ENCODE peak calls at places on chromosomes 5 and 9, in ten cellular contexts. Y is foreskin fibroblast, V is IMR-90, G is pancreas, U is endothelial cell, M is lower lobe of right lung, X is omental fat pad, O is breast epithelium, A is chondrocyte, J is H1. Q is an unnamed sample.

GRCh38 chr5:158877706-158878105 is 222.0 kb downstream of the EBF1 start:
- DNase-seq in M (no peak), O (no peak), G (no peak), A (no peak), J (no peak), X (no peak), U (no peak), Y (no peak), V (no peak), Q (no peak)

GRCh38 chr9:91483189-91483691 is 59.6 kb upstream of the NFIL3 start:
- DNase-seq in V (peak), J (no peak), M (no peak), X (no peak), Y (no peak), O (no peak), U (no peak), A (no peak), G (no peak), Q (no peak)

GRCh38 chr9:91378695-91379127 is 17.0 kb upstream of the AUH start:
- DNase-seq in V (peak), A (no peak), M (no peak), Y (peak), U (no peak), X (no peak), O (no peak), G (no peak), J (no peak), Q (no peak)

GRCh38 chr5:35303152-35303551 is 72.9 kb upstream of the PRLR start:
- DNase-seq in U (no peak), V (no peak), O (no peak), M (no peak), X (no peak), G (no peak), J (no peak), A (no peak), Y (no peak), Q (no peak)

GRCh38 chr9:76114144-76114543 is 223.7 kb downstream of the PCSK5 start:
- DNase-seq in Y (peak), U (no peak), G (no peak), O (no peak), X (no peak), V (peak), A (no peak), M (no peak), J (no peak), Q (no peak)

GRCh38 chr9:137688261-137688660 is 69.5 kb downstream of the EHMT1 start:
- DNase-seq in X (no peak), O (no peak), J (no peak), U (no peak), V (no peak), G (no peak), M (no peak), Y (no peak), A (peak), Q (no peak)

GRCh38 chr9:96513622-96514021 is 63.7 kb downstream of the HABP4 start:
- DNase-seq in O (no peak), G (no peak), U (no peak), Y (peak), X (no peak), V (peak), J (no peak), A (no peak), M (no peak), Q (no peak)

GRCh38 chr5:95631991-95632675 is 12.2 kb downstream of the GPR150 start:
- DNase-seq in V (peak), A (no peak), J (no peak), G (no peak), O (no peak), M (no peak), X (no peak), U (no peak), Y (peak), Q (peak)

GRCh38 chr9:114112778-114113585 is 13.9 kb upstream of the KIF12 start:
- DNase-seq in X (peak), G (peak), J (no peak), V (peak), M (peak), U (no peak), O (peak), A (no peak), Y (peak), Q (no peak)

GRCh38 chr5:73948289-73948688 is 322.3 kb downstream of the ARHGEF28 start:
- DNase-seq in U (no peak), O (no peak), A (no peak), M (no peak), G (no peak), X (no peak), J (no peak), V (no peak), Y (no peak), Q (no peak)

GRCh38 chr5:112870976-112871375 is 9.9 kb downstream of the SRP19 start:
- DNase-seq in V (no peak), X (no peak), U (no peak), J (no peak), O (no peak), A (no peak), M (no peak), G (no peak), Y (no peak), Q (no peak)

GRCh38 chr5:149405550-149406202 is 26.6 kb upstream of the IL17B start:
- DNase-seq in M (no peak), U (no peak), Y (no peak), X (no peak), G (no peak), A (no peak), O (peak), J (no peak), V (no peak), Q (no peak)

GRCh38 chr5:96243203-96243602 is 189.8 kb downstream of the PCSK1 start:
- DNase-seq in O (no peak), A (no peak), X (no peak), J (no peak), V (peak), U (no peak), G (no peak), M (no peak), Y (no peak), Q (no peak)

GRCh38 chr5:44646016-44646415 is 162.7 kb upstream of the MRPS30 start:
- DNase-seq in Y (no peak), A (no peak), M (no peak), V (no peak), O (no peak), X (no peak), U (no peak), G (no peak), J (no peak), Q (no peak)

GRCh38 chr9:124941689-124942561 is 1.0 kb upstream of the GOLGA1 start:
- DNase-seq in G (peak), A (no peak), O (peak), Y (no peak), J (peak), M (peak), X (no peak), V (peak), U (peak), Q (peak)

GRCh38 chr5:32071351-32071944 is 102.7 kb downstream of the GOLPH3 start:
- DNase-seq in V (no peak), G (no peak), A (no peak), Y (no peak), X (no peak), U (no peak), J (no peak), M (no peak), O (no peak), Q (no peak)

GRCh38 chr9:7336356-7337075 is 463.1 kb downstream of the DMAC1 start:
- DNase-seq in O (no peak), A (no peak), G (no peak), M (no peak), J (no peak), U (no peak), Y (no peak), X (no peak), V (peak), Q (no peak)

GRCh38 chr9:88460583-88461332 is 72.5 kb downstream of the SPIN1 start:
- DNase-seq in V (no peak), Y (no peak), M (no peak), U (no peak), A (no peak), X (no peak), O (no peak), G (no peak), J (no peak), Q (no peak)

GRCh38 chr5:13745508-13745907 is 199.0 kb downstream of the DNAH5 start:
- DNase-seq in X (no peak), O (no peak), J (no peak), U (no peak), M (no peak), A (no peak), Y (peak), V (peak), G (no peak), Q (no peak)

GRCh38 chr5:145937432-145938250 is 1.3 kb downstream of the SH3RF2 start:
- DNase-seq in X (no peak), G (peak), Y (no peak), J (peak), O (no peak), A (no peak), M (no peak), U (no peak), V (peak), Q (no peak)

GRCh38 chr9:81823672-81824554 is 104.3 kb upstream of the SPATA31D4 start:
- DNase-seq in A (no peak), V (no peak), Y (no peak), G (no peak), M (no peak), X (no peak), O (no peak), J (no peak), U (no peak), Q (no peak)

GRCh38 chr5:135012951-135013391 is 21.1 kb downstream of the PITX1 start:
- DNase-seq in J (no peak), G (no peak), Y (no peak), O (peak), A (no peak), X (no peak), U (no peak), V (no peak), M (peak), Q (no peak)

GRCh38 chr9:32526042-32526706 is at the start of gene RIGI:
- DNase-seq in G (peak), O (peak), A (peak), X (peak), J (peak), V (peak), Y (peak), U (peak), M (peak), Q (peak)

GRCh38 chr9:123378956-123379660 is 23.1 kb downstream of the CRB2 start:
- DNase-seq in Y (no peak), V (no peak), X (no peak), A (no peak), U (no peak), M (no peak), G (no peak), O (no peak), J (no peak), Q (no peak)

GRCh38 chr9:116155700-116156045 is 2.1 kb downstream of the PAPPA start:
- DNase-seq in V (peak), G (no peak), O (no peak), U (no peak), X (no peak), Y (no peak), J (no peak), M (no peak), A (no peak), Q (no peak)

GRCh38 chr9:124264812-124265211 is 7.1 kb downstream of the NEK6 start:
- DNase-seq in V (peak), Y (peak), A (no peak), O (no peak), U (no peak), J (no peak), M (no peak), X (no peak), G (no peak), Q (no peak)

GRCh38 chr9:113535756-113536155 is 72.2 kb downstream of the RGS3 start:
- DNase-seq in M (no peak), U (no peak), J (no peak), O (no peak), A (no peak), V (no peak), X (no peak), Y (no peak), G (no peak), Q (no peak)

GRCh38 chr5:96434201-96434645 is 1.2 kb upstream of the PCSK1 start:
- DNase-seq in Y (peak), U (peak), M (peak), O (peak), V (peak), G (peak), X (peak), J (peak), A (no peak), Q (no peak)

GRCh38 chr5:94577466-94578245 is 40.7 kb downstream of the KIAA0825 start:
- DNase-seq in U (no peak), J (no peak), M (no peak), X (no peak), O (no peak), A (no peak), V (no peak), Y (no peak), G (no peak), Q (no peak)

GRCh38 chr5:140358738-140359310 is 1.2 kb upstream of the SLC4A9 start:
- DNase-seq in V (peak), U (peak), O (no peak), G (no peak), X (no peak), J (no peak), A (peak), Y (peak), M (no peak), Q (no peak)

GRCh38 chr5:1256776-1257175 is 31.6 kb downstream of the SLC6A18 start:
- DNase-seq in O (no peak), V (no peak), J (no peak), U (no peak), M (no peak), Y (no peak), G (no peak), X (no peak), A (no peak), Q (no peak)

GRCh38 chr5:172412724-172413260 is 41.5 kb downstream of the SH3PXD2B start:
- DNase-seq in G (peak), O (peak), Y (peak), V (peak), X (peak), J (no peak), A (no peak), M (peak), U (no peak), Q (no peak)

GRCh38 chr5:35672995-35673394 is 55.3 kb downstream of the SPEF2 start:
- DNase-seq in X (no peak), G (no peak), M (no peak), Y (no peak), U (no peak), V (no peak), A (no peak), O (no peak), J (no peak), Q (no peak)

GRCh38 chr5:154303133-154303532 is 112.6 kb downstream of the GALNT10 start:
- DNase-seq in A (no peak), O (no peak), M (no peak), V (no peak), U (no peak), G (no peak), Y (no peak), J (peak), X (no peak), Q (no peak)
- TF ChIP-seq CTCF in A (no peak), O (no peak), M (no peak), V (no peak), U (no peak), G (no peak), Y (no peak), J (no peak), X (no peak), Q (no peak)

GRCh38 chr9:3180696-3181048 is 336.8 kb upstream of the PUM3 start:
- DNase-seq in X (no peak), M (no peak), U (no peak), V (no peak), Y (no peak), J (no peak), A (no peak), G (no peak), O (no peak), Q (no peak)

GRCh38 chr9:3179716-3180115 is 335.8 kb upstream of the PUM3 start:
- DNase-seq in J (no peak), G (no peak), X (no peak), V (no peak), O (no peak), Y (no peak), U (no peak), A (no peak), M (no peak), Q (no peak)

GRCh38 chr9:3177921-3178320 is 334.0 kb upstream of the PUM3 start:
- DNase-seq in G (no peak), J (no peak), M (no peak), O (no peak), X (no peak), U (no peak), A (no peak), Y (peak), V (no peak), Q (no peak)

GRCh38 chr9:3181049-3181953 is 337.4 kb upstream of the PUM3 start:
- DNase-seq in U (peak), X (no peak), G (peak), V (no peak), A (no peak), O (peak), Y (peak), J (peak), M (peak), Q (no peak)

DNA sequence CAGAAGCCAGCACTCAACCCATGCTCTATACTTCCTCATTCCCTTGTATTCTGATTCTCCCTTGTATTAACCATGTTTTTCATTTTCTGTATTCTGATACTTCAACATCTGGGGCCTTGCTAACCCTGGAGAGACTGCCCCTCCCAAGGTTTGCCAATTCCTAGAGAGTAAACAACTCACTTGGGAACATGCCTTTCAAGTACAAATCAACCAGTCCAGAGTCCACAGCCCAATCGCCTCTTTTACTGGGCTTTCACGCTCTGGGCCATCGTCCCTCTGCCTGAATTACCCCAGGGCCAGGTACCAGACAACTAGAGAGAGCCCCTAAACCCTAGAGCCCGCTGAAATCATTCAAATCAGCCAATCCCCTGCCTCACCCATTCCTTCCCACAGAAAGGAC is 333.5 kb upstream of the PUM3 start:
- DNase-seq in U (no peak), X (no peak), Y (no peak), O (no peak), J (no peak), V (no peak), A (no peak), G (no peak), M (no peak), Q (no peak)
- TF ChIP-seq CTCF in U (no peak), X (no peak), Y (no peak), O (no peak), J (no peak), V (no peak), A (no peak), G (no peak), M (no peak), Q (no peak)

DNA sequence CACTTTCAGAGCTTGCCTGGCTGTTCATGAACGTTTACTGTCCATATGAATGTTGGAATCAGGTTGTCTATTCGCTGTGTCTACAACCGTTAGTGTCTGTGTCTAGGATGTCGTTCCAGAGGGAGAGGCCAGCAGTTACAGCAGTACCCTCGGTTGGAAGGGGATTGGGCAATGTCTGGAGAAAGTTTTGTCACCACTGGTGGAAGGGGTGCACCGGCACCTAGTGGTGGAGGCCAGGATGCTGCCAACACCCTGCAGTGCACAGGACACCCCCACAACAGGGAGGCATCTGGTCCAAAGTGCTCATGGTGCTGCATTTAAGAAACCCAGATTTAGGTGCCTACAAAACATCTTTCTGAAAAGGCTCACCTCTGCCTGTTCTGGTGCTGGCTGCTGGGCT is 220.7 kb downstream of the FANCC start:
- DNase-seq in G (no peak), V (no peak), O (no peak), X (no peak), M (peak), A (no peak), U (no peak), J (no peak), Y (no peak), Q (no peak)
- TF ChIP-seq CTCF in G (no peak), V (peak), O (no peak), X (no peak), M (no peak), A (no peak), U (no peak), J (no peak), Y (no peak), Q (no peak)

GRCh38 chr5:41636605-41637004 is 126.2 kb upstream of the PLCXD3 start:
- DNase-seq in U (peak), O (no peak), M (no peak), G (no peak), Y (no peak), X (no peak), A (no peak), J (peak), V (peak), Q (no peak)
- TF ChIP-seq CTCF in U (peak), O (no peak), M (peak), G (no peak), Y (peak), X (no peak), A (peak), J (no peak), V (peak), Q (no peak)

GRCh38 chr9:132242621-132243155 is 80.8 kb downstream of the NTNG2 start:
- DNase-seq in G (peak), J (peak), U (no peak), A (no peak), M (peak), V (no peak), Y (no peak), O (no peak), X (no peak), Q (no peak)
- TF ChIP-seq CTCF in G (no peak), J (no peak), U (no peak), A (peak), M (no peak), V (no peak), Y (no peak), O (no peak), X (no peak), Q (no peak)

DNA sequence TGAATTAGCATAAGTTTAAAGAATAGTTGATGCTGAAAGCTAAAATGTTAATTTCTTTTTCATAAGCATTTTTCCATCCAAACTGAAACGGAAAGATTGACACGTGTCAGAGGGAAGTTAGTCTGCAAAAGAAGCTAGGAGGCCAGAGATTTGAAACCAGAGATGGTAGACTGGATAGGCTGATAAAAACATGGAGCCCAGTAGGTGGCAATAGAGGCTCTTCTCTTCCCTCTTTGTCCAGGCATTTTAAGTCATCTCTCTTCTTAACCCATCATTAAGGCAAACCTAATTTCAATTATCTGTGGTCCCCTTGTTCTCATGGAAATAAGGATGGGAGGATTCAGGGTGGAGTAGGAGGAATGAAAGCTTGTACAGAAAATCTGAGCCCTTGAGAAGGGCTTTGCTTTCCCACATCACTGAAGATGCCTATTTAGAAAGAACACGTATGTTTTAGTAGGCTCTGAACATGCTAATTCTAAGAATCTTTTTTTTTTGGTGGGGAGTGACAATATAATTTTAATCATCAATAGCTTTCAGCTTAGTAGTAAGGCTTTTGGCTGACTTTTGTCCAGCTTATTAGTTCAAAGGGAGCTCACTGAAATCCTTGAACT is 66.5 kb downstream of the ZNF474 start:
- DNase-seq in J (peak), Y (no peak), X (no peak), M (no peak), A (no peak), U (peak), V (peak), O (no peak), G (no peak), Q (no peak)
- TF ChIP-seq CTCF in J (no peak), Y (peak), X (peak), M (peak), A (peak), U (peak), V (peak), O (peak), G (peak), Q (no peak)